ENCODE peak calls at places on chromosome 1, in six cellular contexts. One of them, this sample, is unnamed.
A peak's percentile ranks its signal among the peaks of the same experiment; 100 is the strongest.

GRCh38 chr1:30788580-30789387 is 31.2 kb upstream of the LAPTM5 start:
- DNase-seq in fibroblast of lung: no peak
- DNase-seq in endothelial cell of umbilical vein: no peak
- DNase-seq in GM23248: no peak
- DNase-seq in K562: no peak
- DNase-seq in HCT116: no peak
- DNase-seq in this sample: no peak

GRCh38 chr1:159188375-159188788 is 16.3 kb upstream of the ACKR1 start:
- DNase-seq in fibroblast of lung: peak; percentile 29
- DNase-seq in endothelial cell of umbilical vein: peak; percentile 80
- DNase-seq in GM23248: peak; percentile 48
- DNase-seq in K562: no peak
- DNase-seq in HCT116: no peak
- DNase-seq in this sample: peak; percentile 95

GRCh38 chr1:246166841-246167240 is 340.2 kb downstream of the SMYD3 start:
- DNase-seq in fibroblast of lung: no peak
- DNase-seq in endothelial cell of umbilical vein: no peak
- DNase-seq in GM23248: no peak
- DNase-seq in K562: no peak
- DNase-seq in HCT116: no peak
- DNase-seq in this sample: no peak

GRCh38 chr1:181910905-181911304 is 150.6 kb downstream of the ZNF648 start:
- DNase-seq in fibroblast of lung: no peak
- DNase-seq in endothelial cell of umbilical vein: no peak
- DNase-seq in GM23248: no peak
- DNase-seq in K562: no peak
- DNase-seq in HCT116: no peak
- DNase-seq in this sample: peak; percentile 18

GRCh38 chr1:11682287-11682771 is 1.4 kb upstream of the MAD2L2 start:
- DNase-seq in fibroblast of lung: no peak
- DNase-seq in endothelial cell of umbilical vein: no peak
- DNase-seq in GM23248: peak; percentile 32
- DNase-seq in K562: no peak
- DNase-seq in HCT116: no peak
- DNase-seq in this sample: no peak

GRCh38 chr1:189619682-189620332 is 857.9 kb downstream of the BRINP3 start:
- DNase-seq in fibroblast of lung: peak; percentile 93
- DNase-seq in endothelial cell of umbilical vein: peak; percentile 88
- DNase-seq in GM23248: peak; percentile 17
- DNase-seq in K562: no peak
- DNase-seq in HCT116: peak; percentile 91
- DNase-seq in this sample: no peak

GRCh38 chr1:205972491-205973168 is 29.4 kb upstream of the SLC26A9 start:
- DNase-seq in fibroblast of lung: peak; percentile 64
- DNase-seq in endothelial cell of umbilical vein: no peak
- DNase-seq in GM23248: no peak
- DNase-seq in K562: no peak
- DNase-seq in HCT116: no peak
- DNase-seq in this sample: peak; percentile 52

GRCh38 chr1:151312439-151313225 is 14.6 kb downstream of the PI4KB start:
- DNase-seq in fibroblast of lung: peak; percentile 30
- DNase-seq in endothelial cell of umbilical vein: no peak
- DNase-seq in GM23248: peak; percentile 57
- DNase-seq in K562: no peak
- DNase-seq in HCT116: no peak
- DNase-seq in this sample: no peak

GRCh38 chr1:106080608-106081325 is 975.7 kb upstream of the PRMT6 start:
- DNase-seq in fibroblast of lung: no peak
- DNase-seq in endothelial cell of umbilical vein: no peak
- DNase-seq in GM23248: peak; percentile 17
- DNase-seq in K562: no peak
- DNase-seq in HCT116: no peak
- DNase-seq in this sample: no peak

GRCh38 chr1:74673351-74674111 is at the start of gene ERICH3:
- DNase-seq in fibroblast of lung: peak; percentile 35
- DNase-seq in endothelial cell of umbilical vein: no peak
- DNase-seq in GM23248: peak; percentile 21
- DNase-seq in K562: no peak
- DNase-seq in HCT116: no peak
- DNase-seq in this sample: peak; percentile 27

GRCh38 chr1:2353215-2353906 is 38.0 kb downstream of the MORN1 start:
- DNase-seq in fibroblast of lung: no peak
- DNase-seq in endothelial cell of umbilical vein: no peak
- DNase-seq in GM23248: no peak
- DNase-seq in K562: no peak
- DNase-seq in HCT116: no peak
- DNase-seq in this sample: no peak

GRCh38 chr1:114467491-114467890 is 43.5 kb downstream of the TRIM33 start:
- DNase-seq in fibroblast of lung: no peak
- DNase-seq in endothelial cell of umbilical vein: no peak
- DNase-seq in GM23248: no peak
- DNase-seq in K562: no peak
- DNase-seq in HCT116: no peak
- DNase-seq in this sample: no peak

GRCh38 chr1:14314032-14314431 is 284.5 kb upstream of the KAZN start:
- DNase-seq in fibroblast of lung: no peak
- DNase-seq in endothelial cell of umbilical vein: no peak
- DNase-seq in GM23248: no peak
- DNase-seq in K562: no peak
- DNase-seq in HCT116: no peak
- DNase-seq in this sample: no peak

GRCh38 chr1:67939942-67940341 is 106.7 kb upstream of the GNG12 start:
- DNase-seq in fibroblast of lung: no peak
- DNase-seq in endothelial cell of umbilical vein: no peak
- DNase-seq in GM23248: no peak
- DNase-seq in K562: no peak
- DNase-seq in HCT116: no peak
- DNase-seq in this sample: peak; percentile 17

GRCh38 chr1:14055442-14056225 is 355.6 kb downstream of the PRDM2 start:
- DNase-seq in fibroblast of lung: peak; percentile 74
- DNase-seq in endothelial cell of umbilical vein: no peak
- DNase-seq in GM23248: peak; percentile 35
- DNase-seq in K562: no peak
- DNase-seq in HCT116: peak; percentile 4
- DNase-seq in this sample: no peak

GRCh38 chr1:77430966-77431735 is 149.3 kb downstream of the AK5 start:
- DNase-seq in fibroblast of lung: no peak
- DNase-seq in endothelial cell of umbilical vein: no peak
- DNase-seq in GM23248: no peak
- DNase-seq in K562: no peak
- DNase-seq in HCT116: no peak
- DNase-seq in this sample: no peak

GRCh38 chr1:247332901-247333361 is 1.3 kb upstream of the ZNF496 start:
- DNase-seq in fibroblast of lung: peak; percentile 59
- DNase-seq in endothelial cell of umbilical vein: peak; percentile 5
- DNase-seq in GM23248: peak; percentile 60
- DNase-seq in K562: no peak
- DNase-seq in HCT116: no peak
- DNase-seq in this sample: peak; percentile 42

GRCh38 chr1:177164380-177165068 is at the start of gene ASTN1:
- DNase-seq in fibroblast of lung: peak; percentile 11
- DNase-seq in endothelial cell of umbilical vein: no peak
- DNase-seq in GM23248: peak; percentile 25
- DNase-seq in K562: no peak
- DNase-seq in HCT116: no peak
- DNase-seq in this sample: peak; percentile 84

GRCh38 chr1:177165069-177165439 is 542 bp upstream of the ASTN1 start:
- DNase-seq in fibroblast of lung: no peak
- DNase-seq in endothelial cell of umbilical vein: no peak
- DNase-seq in GM23248: no peak
- DNase-seq in K562: no peak
- DNase-seq in HCT116: no peak
- DNase-seq in this sample: no peak

GRCh38 chr1:177163844-177164379 is 600 bp downstream of the ASTN1 start:
- DNase-seq in fibroblast of lung: no peak
- DNase-seq in endothelial cell of umbilical vein: no peak
- DNase-seq in GM23248: no peak
- DNase-seq in K562: no peak
- DNase-seq in HCT116: no peak
- DNase-seq in this sample: no peak
- TF ChIP-seq EZH2 in fibroblast of lung: no peak
- TF ChIP-seq EZH2 in endothelial cell of umbilical vein: peak; percentile 12
- TF ChIP-seq EZH2 in GM23248: no peak
- TF ChIP-seq EZH2 in K562: no peak
- TF ChIP-seq EZH2 in HCT116: no peak
- TF ChIP-seq EZH2 in this sample: no peak

GRCh38 chr1:156080598-156081173 is 1.6 kb downstream of the MEX3A start:
- DNase-seq in fibroblast of lung: no peak
- DNase-seq in endothelial cell of umbilical vein: no peak
- DNase-seq in GM23248: no peak
- DNase-seq in K562: no peak
- DNase-seq in HCT116: no peak
- DNase-seq in this sample: peak; percentile 47

GRCh38 chr1:156081174-156082110 is 823 bp downstream of the MEX3A start:
- DNase-seq in fibroblast of lung: peak; percentile 55
- DNase-seq in endothelial cell of umbilical vein: peak; percentile 37
- DNase-seq in GM23248: peak; percentile 40
- DNase-seq in K562: peak; percentile 73
- DNase-seq in HCT116: no peak
- DNase-seq in this sample: peak; percentile 72

GRCh38 chr1:156078728-156079127 is 3.5 kb downstream of the MEX3A start:
- DNase-seq in fibroblast of lung: no peak
- DNase-seq in endothelial cell of umbilical vein: no peak
- DNase-seq in GM23248: no peak
- DNase-seq in K562: no peak
- DNase-seq in HCT116: no peak
- DNase-seq in this sample: no peak

GRCh38 chr1:156082111-156083091 is at the start of gene MEX3A:
- DNase-seq in fibroblast of lung: peak; percentile 70
- DNase-seq in endothelial cell of umbilical vein: peak; percentile 87
- DNase-seq in GM23248: peak; percentile 84
- DNase-seq in K562: peak; percentile 89
- DNase-seq in HCT116: no peak
- DNase-seq in this sample: peak; percentile 98

GRCh38 chr1:156079762-156080597 is 2.3 kb downstream of the MEX3A start:
- DNase-seq in fibroblast of lung: no peak
- DNase-seq in endothelial cell of umbilical vein: no peak
- DNase-seq in GM23248: no peak
- DNase-seq in K562: no peak
- DNase-seq in HCT116: no peak
- DNase-seq in this sample: peak; percentile 67
- H3K27ac ChIP-seq in fibroblast of lung: no peak overlapping the region
- H3K27ac ChIP-seq in endothelial cell of umbilical vein: no peak overlapping the region
- H3K27ac ChIP-seq in GM23248: no peak overlapping the region
- H3K27ac ChIP-seq in K562: no peak overlapping the region
- H3K27ac ChIP-seq in HCT116: no peak overlapping the region
- H3K27ac ChIP-seq in this sample: peak overlapping the region; percentile 99

GRCh38 chr1:47819503-47819888 is 177.7 kb downstream of the TRABD2B start:
- DNase-seq in fibroblast of lung: no peak
- DNase-seq in endothelial cell of umbilical vein: no peak
- DNase-seq in GM23248: no peak
- DNase-seq in K562: no peak
- DNase-seq in HCT116: no peak
- DNase-seq in this sample: no peak
- H3K9ac ChIP-seq in fibroblast of lung: no peak overlapping the region
- H3K9ac ChIP-seq in endothelial cell of umbilical vein: no peak overlapping the region
- H3K9ac ChIP-seq in GM23248: no peak overlapping the region
- H3K9ac ChIP-seq in K562: no peak overlapping the region
- H3K9ac ChIP-seq in HCT116: no peak overlapping the region
- H3K9ac ChIP-seq in this sample: no peak overlapping the region

GRCh38 chr1:110070282-110070967 is at the start of gene ALX3:
- DNase-seq in fibroblast of lung: no peak
- DNase-seq in endothelial cell of umbilical vein: no peak
- DNase-seq in GM23248: no peak
- DNase-seq in K562: no peak
- DNase-seq in HCT116: no peak
- DNase-seq in this sample: peak; percentile 51
- TF ChIP-seq EZH2 in fibroblast of lung: no peak
- TF ChIP-seq EZH2 in endothelial cell of umbilical vein: peak; percentile 9
- TF ChIP-seq EZH2 in GM23248: no peak
- TF ChIP-seq EZH2 in K562: no peak
- TF ChIP-seq EZH2 in HCT116: no peak
- TF ChIP-seq EZH2 in this sample: peak; percentile 79